ENCODE peak calls at places on chromosomes 5 and 9, in ten cellular contexts. R is cardiac fibroblast; K is mucosa of descending colon; B is heart right ventricle; O is choroid plexus epithelial cell; P is CD4-positive, alpha-beta memory T cell; E is thyroid gland; W is gastrocnemius medialis; Z is AG04449; T is left ventricle myocardium inferior. H is an unnamed sample.

GRCh38 chr5:115100556-115100955 is 69.2 kb downstream of the TRIM36 start:
- DNase-seq in T (no peak), B (no peak), R (peak; percentile 73), O (peak; percentile 44), P (no peak), K (no peak), E (no peak), W (no peak), Z (no peak), H (no peak)

GRCh38 chr9:129656795-129657390 is 8.6 kb upstream of the PRRX2 start:
- DNase-seq in K (no peak), P (no peak), B (no peak), T (no peak), W (no peak), R (peak; percentile 65), Z (no peak), E (no peak), O (no peak), H (no peak)

GRCh38 chr5:1319436-1320343 is 24.8 kb upstream of the TERT start:
- DNase-seq in K (peak; percentile 30), P (no peak), W (no peak), Z (no peak), T (no peak), R (no peak), O (no peak), B (no peak), E (no peak), H (no peak)

GRCh38 chr5:103532116-103532734 is 30.4 kb downstream of the NUDT12 start:
- DNase-seq in R (peak; percentile 69), Z (no peak), K (no peak), E (no peak), O (peak; percentile 71), P (no peak), W (no peak), T (no peak), B (no peak), H (no peak)

GRCh38 chr5:150519978-150520377 is 12.0 kb downstream of the NDST1 start:
- DNase-seq in B (no peak), E (no peak), O (no peak), K (no peak), Z (no peak), T (no peak), W (no peak), R (no peak), P (no peak), H (no peak)

GRCh38 chr5:2677689-2678088 is 73.8 kb downstream of the IRX2 start:
- DNase-seq in Z (no peak), R (no peak), B (no peak), T (no peak), W (no peak), K (no peak), E (no peak), O (no peak), P (no peak), H (no peak)

GRCh38 chr9:131255731-131256197 is 20.5 kb downstream of the FAM78A start:
- DNase-seq in R (no peak), B (no peak), K (no peak), E (no peak), Z (no peak), W (peak; percentile 67), P (no peak), T (no peak), O (no peak), H (peak; percentile 21)

GRCh38 chr5:93995126-93995621 is 253.8 kb upstream of the POU5F2 start:
- DNase-seq in K (no peak), E (no peak), W (no peak), R (peak; percentile 33), Z (no peak), O (peak; percentile 18), T (no peak), B (no peak), P (no peak), H (no peak)

GRCh38 chr5:170273968-170274710 is 23.4 kb downstream of the LCP2 start:
- DNase-seq in B (no peak), T (no peak), R (peak; percentile 67), W (no peak), K (no peak), E (peak; percentile 40), O (peak; percentile 40), P (peak; percentile 64), Z (no peak), H (peak; percentile 45)

GRCh38 chr5:42912184-42912766 is 100.6 kb upstream of the SELENOP start:
- DNase-seq in T (no peak), Z (no peak), W (no peak), K (no peak), R (peak; percentile 79), E (no peak), B (no peak), P (peak; percentile 58), O (peak; percentile 68), H (no peak)

GRCh38 chr9:133894377-133895321 is 97.5 kb downstream of the VAV2 start:
- DNase-seq in O (no peak), K (no peak), Z (no peak), E (no peak), P (no peak), B (no peak), W (no peak), T (no peak), R (no peak), H (no peak)

GRCh38 chr5:65203746-65204145 is 278.0 kb downstream of the ADAMTS6 start:
- DNase-seq in Z (peak; percentile 80), W (no peak), T (no peak), P (no peak), O (peak; percentile 92), E (no peak), R (peak; percentile 98), K (no peak), B (no peak), H (no peak)

GRCh38 chr5:56737002-56737621 is 78.2 kb upstream of the MAP3K1 start:
- DNase-seq in K (no peak), Z (no peak), O (peak; percentile 72), P (no peak), T (peak; percentile 21), E (no peak), R (peak; percentile 28), B (no peak), W (no peak), H (no peak)

GRCh38 chr9:126722252-126722921 is 82.5 kb upstream of the ZBTB43 start:
- DNase-seq in Z (no peak), T (peak; percentile 82), O (peak; percentile 68), E (peak; percentile 94), R (peak; percentile 37), K (peak; percentile 83), W (peak; percentile 39), P (peak; percentile 84), B (peak; percentile 83), H (peak; percentile 76)

GRCh38 chr5:16713386-16713928 is 96.7 kb upstream of the RETREG1 start:
- DNase-seq in E (no peak), R (peak; percentile 46), B (no peak), O (peak; percentile 66), K (no peak), T (no peak), P (no peak), W (no peak), Z (no peak), H (no peak)

GRCh38 chr9:132896264-132896663 is 17.6 kb downstream of the SPACA9 start:
- DNase-seq in E (no peak), T (no peak), P (no peak), Z (no peak), O (no peak), R (no peak), K (no peak), B (no peak), W (no peak), H (no peak)

GRCh38 chr5:135030123-135030517 is 3.9 kb downstream of the PITX1 start:
- DNase-seq in K (no peak), O (no peak), B (no peak), Z (no peak), R (no peak), E (no peak), W (no peak), P (no peak), T (no peak), H (no peak)
- H3K4me3 ChIP-seq in K (no peak overlapping the region), O (no peak overlapping the region), B (no peak overlapping the region), Z (no peak overlapping the region), R (no peak overlapping the region), E (no peak overlapping the region), W (no peak overlapping the region), P (no peak overlapping the region), T (peak overlapping the region; percentile 53), H (no peak overlapping the region)

DNA sequence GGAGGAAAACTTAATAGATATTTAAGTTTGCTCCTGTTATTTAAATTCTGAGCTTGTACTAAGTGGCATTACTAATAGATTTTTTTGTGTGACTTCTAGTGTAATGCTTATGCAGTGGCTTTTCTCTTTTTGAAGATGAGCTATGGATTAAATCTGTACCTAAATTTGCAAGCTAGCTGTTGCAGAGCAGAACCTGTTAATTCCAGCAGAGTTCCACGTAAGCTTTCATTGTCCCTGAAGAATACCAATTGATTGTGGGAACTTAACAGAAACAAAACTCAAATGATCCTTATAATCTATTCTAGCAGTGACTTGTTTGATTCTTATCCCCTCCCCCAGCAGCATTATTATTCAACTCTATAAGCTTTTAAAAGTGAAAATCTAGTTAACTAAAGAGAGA is 51.7 kb downstream of the MAN2A1 start:
- DNase-seq in R (no peak), K (no peak), W (no peak), T (no peak), O (no peak), E (no peak), B (no peak), Z (no peak), P (no peak), H (no peak)
- H3K4me3 ChIP-seq in R (no peak overlapping the region), K (no peak overlapping the region), W (no peak overlapping the region), T (no peak overlapping the region), O (no peak overlapping the region), E (no peak overlapping the region), B (no peak overlapping the region), Z (no peak overlapping the region), P (no peak overlapping the region), H (no peak overlapping the region)

GRCh38 chr5:143678148-143678906 is 133.6 kb upstream of the HMHB1 start:
- DNase-seq in R (no peak), P (no peak), W (no peak), Z (no peak), B (no peak), K (no peak), E (no peak), T (no peak), O (no peak), H (no peak)
- H3K4me3 ChIP-seq in R (no peak overlapping the region), P (no peak overlapping the region), W (no peak overlapping the region), Z (no peak overlapping the region), B (no peak overlapping the region), K (no peak overlapping the region), E (no peak overlapping the region), T (no peak overlapping the region), O (no peak overlapping the region), H (no peak overlapping the region)

DNA sequence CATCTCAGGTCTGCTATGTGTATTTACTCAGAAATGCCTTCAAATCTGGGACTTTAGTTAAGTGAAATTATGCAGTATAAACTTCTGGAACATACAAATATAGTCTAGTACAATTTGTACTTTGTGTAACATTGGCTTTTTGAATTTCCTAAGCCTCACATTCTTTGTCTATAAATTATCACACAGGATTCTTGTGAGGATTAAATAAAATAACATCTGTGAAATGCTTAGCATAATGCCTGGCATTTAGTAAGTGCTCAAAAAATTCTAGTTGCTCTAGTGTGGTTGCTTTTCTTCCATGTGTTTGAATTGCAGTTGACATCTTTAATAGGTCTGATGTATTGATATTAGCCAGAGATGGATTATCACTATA is 2.6 kb downstream of the HMMR start:
- DNase-seq in O (no peak), K (no peak), R (peak; percentile 21), W (no peak), Z (no peak), E (no peak), B (no peak), P (no peak), T (no peak), H (no peak)
- H3K4me3 ChIP-seq in O (no peak overlapping the region), K (no peak overlapping the region), R (no peak overlapping the region), W (no peak overlapping the region), Z (no peak overlapping the region), E (no peak overlapping the region), B (no peak overlapping the region), P (no peak overlapping the region), T (no peak overlapping the region), H (no peak overlapping the region)

H was measured in heart left ventricle.